ENCODE peak calls at places on chromosome 1, in nine cellular contexts. I, R, H, C, X, J, W, E and S are unnamed samples.

GRCh38 chr1:66251521-66251920 is 282.4 kb upstream of the SGIP1 start:
- DNase-seq in I (no peak), R (no peak), H (peak), C (no peak), X (no peak), J (no peak), W (no peak), E (no peak), S (no peak)

GRCh38 chr1:183227963-183228649 is 42.0 kb downstream of the LAMC2 start:
- DNase-seq in I (no peak), R (no peak), H (peak), C (peak), X (peak), J (no peak), W (peak), E (peak), S (peak)

GRCh38 chr1:63758805-63759204 is 15.0 kb upstream of the ROR1 start:
- DNase-seq in I (no peak), R (no peak), H (no peak), C (no peak), X (no peak), J (no peak), W (no peak), E (no peak), S (peak)

GRCh38 chr1:40594187-40594531 is 62.7 kb downstream of the ZNF684 start:
- DNase-seq in I (no peak), R (no peak), H (no peak), C (no peak), X (no peak), J (no peak), W (no peak), E (no peak), S (no peak)

GRCh38 chr1:170010443-170010842 is 64.1 kb downstream of the KIFAP3 start:
- DNase-seq in I (no peak), R (no peak), H (peak), C (peak), X (peak), J (no peak), W (no peak), E (peak), S (peak)

GRCh38 chr1:110152133-110152785 is 2.0 kb downstream of the SLC6A17 start:
- DNase-seq in I (no peak), R (no peak), H (no peak), C (peak), X (peak), J (no peak), W (no peak), E (no peak), S (no peak)

GRCh38 chr1:18693256-18694098 is 62.8 kb downstream of the PAX7 start:
- DNase-seq in I (no peak), R (no peak), H (no peak), C (no peak), X (no peak), J (no peak), W (no peak), E (no peak), S (no peak)

GRCh38 chr1:180935326-180936109 is 22.8 kb downstream of the KIAA1614 start:
- DNase-seq in I (no peak), R (no peak), H (peak), C (no peak), X (no peak), J (no peak), W (no peak), E (no peak), S (peak)

GRCh38 chr1:183023146-183023600 is at the start of gene LAMC1:
- DNase-seq in I (no peak), R (peak), H (peak), C (peak), X (peak), J (no peak), W (peak), E (peak), S (peak)

GRCh38 chr1:43545686-43546387 is 15.2 kb downstream of the PTPRF start:
- DNase-seq in I (peak), R (no peak), H (peak), C (peak), X (peak), J (no peak), W (peak), E (peak), S (peak)

GRCh38 chr1:22289251-22289995 is 146.5 kb upstream of the WNT4 start:
- DNase-seq in I (no peak), R (no peak), H (no peak), C (no peak), X (no peak), J (no peak), W (no peak), E (no peak), S (no peak)

GRCh38 chr1:153652795-153653507 is 5.6 kb upstream of the SNAPIN start:
- DNase-seq in I (no peak), R (no peak), H (no peak), C (peak), X (no peak), J (no peak), W (no peak), E (no peak), S (no peak)

GRCh38 chr1:202126426-202126825 is 3.7 kb downstream of the GPR37L1 start:
- DNase-seq in I (no peak), R (no peak), H (no peak), C (no peak), X (no peak), J (no peak), W (no peak), E (no peak), S (no peak)

GRCh38 chr1:41319106-41319755 is 42.0 kb upstream of the FOXO6 start:
- DNase-seq in I (no peak), R (no peak), H (no peak), C (no peak), X (no peak), J (no peak), W (no peak), E (no peak), S (no peak)

GRCh38 chr1:55580845-55581332 is 365.7 kb upstream of the USP24 start:
- DNase-seq in I (no peak), R (peak), H (no peak), C (peak), X (peak), J (no peak), W (no peak), E (no peak), S (no peak)

GRCh38 chr1:20981903-20982695 is 194.6 kb downstream of the EIF4G3 start:
- DNase-seq in I (no peak), R (no peak), H (no peak), C (peak), X (peak), J (no peak), W (no peak), E (no peak), S (no peak)

GRCh38 chr1:8976896-8977295 is 31.2 kb downstream of the CA6 start:
- DNase-seq in I (no peak), R (no peak), H (no peak), C (no peak), X (no peak), J (no peak), W (no peak), E (no peak), S (peak)

GRCh38 chr1:109399326-109399957 is 1.7 kb upstream of the SORT1 start:
- DNase-seq in I (no peak), R (peak), H (peak), C (peak), X (peak), J (no peak), W (no peak), E (no peak), S (no peak)

GRCh38 chr1:201423655-201424610 is 2.4 kb upstream of the TNNI1 start:
- DNase-seq in I (peak), R (no peak), H (peak), C (no peak), X (no peak), J (no peak), W (no peak), E (no peak), S (no peak)

GRCh38 chr1:245489838-245490237 is 335.1 kb downstream of the KIF26B start:
- DNase-seq in I (no peak), R (no peak), H (no peak), C (no peak), X (no peak), J (no peak), W (no peak), E (no peak), S (no peak)

GRCh38 chr1:203628185-203628996 is 1.8 kb downstream of the ATP2B4 start:
- DNase-seq in I (no peak), R (no peak), H (peak), C (peak), X (no peak), J (no peak), W (peak), E (peak), S (peak)

GRCh38 chr1:38783659-38784229 is 75.8 kb downstream of the RRAGC start:
- DNase-seq in I (no peak), R (no peak), H (no peak), C (no peak), X (no peak), J (no peak), W (no peak), E (no peak), S (no peak)

GRCh38 chr1:207910678-207911354 is at the start of gene CD34:
- DNase-seq in I (no peak), R (no peak), H (no peak), C (peak), X (no peak), J (no peak), W (peak), E (peak), S (no peak)

GRCh38 chr1:221726331-221726692 is 15.6 kb downstream of the DUSP10 start:
- DNase-seq in I (no peak), R (no peak), H (no peak), C (no peak), X (no peak), J (no peak), W (no peak), E (no peak), S (no peak)

GRCh38 chr1:213987876-213988638 is at the start of gene PROX1:
- DNase-seq in I (peak), R (peak), H (peak), C (peak), X (peak), J (no peak), W (peak), E (peak), S (peak)

GRCh38 chr1:37808369-37809319 is 636 bp upstream of the YRDC start:
- DNase-seq in I (peak), R (no peak), H (peak), C (peak), X (peak), J (no peak), W (peak), E (peak), S (peak)

GRCh38 chr1:54142146-54142900 is 10.5 kb downstream of the CDCP2 start:
- DNase-seq in I (no peak), R (no peak), H (no peak), C (no peak), X (no peak), J (no peak), W (no peak), E (no peak), S (no peak)

GRCh38 chr1:15046487-15047165 is 106.9 kb upstream of the TMEM51 start:
- DNase-seq in I (peak), R (peak), H (peak), C (peak), X (peak), J (no peak), W (peak), E (peak), S (peak)

GRCh38 chr1:245396615-245397014 is 241.8 kb downstream of the KIF26B start:
- DNase-seq in I (no peak), R (no peak), H (no peak), C (peak), X (no peak), J (no peak), W (no peak), E (no peak), S (no peak)

GRCh38 chr1:196214866-196215265 is 393.4 kb downstream of the KCNT2 start:
- DNase-seq in I (no peak), R (no peak), H (no peak), C (no peak), X (no peak), J (no peak), W (no peak), E (no peak), S (no peak)

DNA sequence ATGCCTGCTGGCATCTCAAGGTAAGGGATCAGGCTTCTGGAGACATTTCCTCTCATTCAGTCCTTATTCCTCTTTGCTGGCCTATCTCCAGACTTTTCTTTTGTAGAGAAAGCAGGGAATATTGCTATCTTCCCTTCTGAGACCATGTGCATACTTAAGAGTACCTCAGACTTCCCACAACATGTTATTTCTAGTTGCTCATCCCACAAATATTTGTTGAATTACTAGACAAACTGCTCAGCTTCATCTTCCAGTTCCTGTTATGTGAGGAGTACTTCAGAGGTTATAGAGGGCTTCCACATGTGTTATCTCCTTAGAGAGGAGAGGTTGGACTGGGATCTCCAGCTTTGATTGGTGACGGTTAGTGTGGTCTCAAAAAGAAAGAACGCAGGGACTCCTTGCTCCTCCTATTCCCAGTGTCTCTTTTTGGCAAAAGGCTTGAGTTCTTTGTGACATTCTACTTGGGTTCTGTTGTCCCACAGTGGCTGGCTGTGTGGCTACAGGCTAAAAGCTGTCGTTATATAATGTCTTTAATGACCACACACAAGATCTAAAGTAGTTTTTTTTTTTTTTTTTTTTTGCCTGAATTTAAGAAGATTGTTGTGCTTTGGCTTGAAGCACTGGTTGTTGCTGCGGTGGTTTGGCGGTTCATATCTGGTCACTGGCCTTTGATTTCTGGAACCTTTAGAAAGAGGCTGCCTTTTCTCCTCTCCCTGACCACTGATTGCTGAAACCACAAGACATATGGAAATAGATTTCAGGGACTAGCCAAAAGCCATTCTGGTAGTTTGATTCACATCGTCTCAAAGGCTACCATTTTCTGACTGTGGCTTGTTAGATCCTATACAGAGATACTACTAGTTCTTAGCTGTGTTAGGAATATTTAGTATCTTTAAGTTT is 78.7 kb downstream of the FGGY start:
- DNase-seq in I (no peak), R (peak), H (no peak), C (peak), X (peak), J (no peak), W (no peak), E (no peak), S (no peak)
- H3K4me3 ChIP-seq in I (no peak), R (no peak), H (no peak), C (peak), X (no peak), J (no peak), W (no peak), E (no peak), S (no peak)

DNA sequence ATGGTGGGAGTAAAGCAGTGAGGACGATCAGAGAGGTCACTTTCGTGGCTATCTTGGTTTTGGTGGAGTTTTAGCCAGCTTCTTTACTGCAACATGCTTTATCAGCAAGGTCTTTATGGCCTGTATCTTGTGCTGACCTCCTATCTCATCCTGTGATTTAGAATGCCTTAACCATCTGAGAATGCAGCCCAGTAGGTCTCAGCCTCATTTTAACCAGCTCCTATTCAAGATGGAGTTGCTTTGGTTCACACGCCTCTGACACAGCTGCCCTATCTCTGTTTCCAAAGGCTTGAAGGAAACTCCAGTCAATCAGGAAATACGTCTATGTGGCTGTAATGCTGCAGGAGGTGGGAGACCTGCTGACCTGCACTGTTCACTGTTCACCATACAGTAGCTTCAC is 146.1 kb upstream of the POGK start:
- DNase-seq in I (no peak), R (no peak), H (no peak), C (no peak), X (no peak), J (no peak), W (no peak), E (no peak), S (no peak)
- H3K27ac ChIP-seq in I (no peak), R (no peak), H (no peak), C (no peak), X (no peak), J (no peak), W (no peak), E (no peak), S (no peak)

GRCh38 chr1:158836038-158836437 is 4.9 kb downstream of the MNDA start:
- DNase-seq in I (no peak), R (no peak), H (no peak), C (no peak), X (no peak), J (no peak), W (no peak), E (no peak), S (no peak)

GRCh38 chr1:158830904-158831507 is at the start of gene MNDA:
- DNase-seq in I (no peak), R (no peak), H (no peak), C (no peak), X (no peak), J (no peak), W (no peak), E (no peak), S (no peak)

GRCh38 chr1:158830074-158830677 is 975 bp upstream of the MNDA start:
- DNase-seq in I (no peak), R (no peak), H (no peak), C (no peak), X (no peak), J (no peak), W (no peak), E (no peak), S (no peak)

GRCh38 chr1:158838660-158839059 is 7.5 kb downstream of the MNDA start:
- DNase-seq in I (no peak), R (no peak), H (peak), C (no peak), X (no peak), J (no peak), W (no peak), E (no peak), S (no peak)

GRCh38 chr1:158833269-158833668 is 2.1 kb downstream of the MNDA start:
- DNase-seq in I (no peak), R (no peak), H (peak), C (no peak), X (no peak), J (no peak), W (no peak), E (no peak), S (no peak)
- H3K4me3 ChIP-seq in I (no peak), R (no peak), H (no peak), C (no peak), X (no peak), J (no peak), W (no peak), E (no peak), S (no peak)

GRCh38 chr1:50700226-50701020 is 259.6 kb downstream of the FAF1 start:
- DNase-seq in I (no peak), R (no peak), H (no peak), C (no peak), X (no peak), J (no peak), W (no peak), E (no peak), S (no peak)

GRCh38 chr1:50697440-50698421 is 262.3 kb downstream of the FAF1 start:
- DNase-seq in I (no peak), R (peak), H (no peak), C (peak), X (no peak), J (no peak), W (no peak), E (no peak), S (no peak)

GRCh38 chr1:50701706-50702317 is 258.3 kb downstream of the FAF1 start:
- DNase-seq in I (no peak), R (no peak), H (no peak), C (no peak), X (no peak), J (no peak), W (no peak), E (no peak), S (no peak)

GRCh38 chr1:50702395-50702794 is 257.7 kb downstream of the FAF1 start:
- DNase-seq in I (no peak), R (no peak), H (no peak), C (no peak), X (no peak), J (no peak), W (no peak), E (no peak), S (no peak)

DNA sequence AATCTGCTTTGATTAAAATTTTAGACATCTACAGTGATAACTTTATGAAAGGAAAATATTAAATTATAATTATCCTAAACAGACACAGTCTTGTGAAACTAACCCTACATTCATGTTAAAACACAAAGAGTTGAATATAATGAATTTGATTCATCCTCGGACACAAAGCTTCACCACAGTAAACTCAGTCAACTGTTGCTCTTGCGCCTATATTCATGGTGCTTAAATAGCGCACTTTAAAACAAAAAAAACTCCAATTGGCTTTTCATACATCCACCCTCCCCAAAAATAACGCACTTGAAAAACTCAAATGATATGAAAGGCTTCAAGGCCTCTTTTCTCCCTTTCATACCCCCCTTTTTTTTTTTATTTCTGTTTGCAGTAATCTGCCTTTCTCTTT is 260.3 kb downstream of the FAF1 start:
- DNase-seq in I (no peak), R (no peak), H (no peak), C (no peak), X (no peak), J (no peak), W (no peak), E (no peak), S (no peak)
- H3K27ac ChIP-seq in I (peak), R (no peak), H (no peak), C (no peak), X (no peak), J (no peak), W (no peak), E (no peak), S (no peak)

GRCh38 chr1:2229032-2229920 is 1.2 kb downstream of the SKI start:
- DNase-seq in I (peak), R (no peak), H (no peak), C (peak), X (peak), J (no peak), W (peak), E (peak), S (peak)

GRCh38 chr1:2230781-2231666 is 2.9 kb downstream of the SKI start:
- DNase-seq in I (peak), R (no peak), H (no peak), C (peak), X (no peak), J (peak), W (no peak), E (peak), S (peak)

GRCh38 chr1:2231667-2232254 is 3.6 kb downstream of the SKI start:
- DNase-seq in I (peak), R (no peak), H (no peak), C (peak), X (peak), J (peak), W (peak), E (peak), S (peak)

GRCh38 chr1:2228684-2229031 is 539 bp downstream of the SKI start:
- DNase-seq in I (no peak), R (no peak), H (no peak), C (peak), X (peak), J (no peak), W (peak), E (no peak), S (no peak)

GRCh38 chr1:2229921-2230700 is 2.0 kb downstream of the SKI start:
- DNase-seq in I (peak), R (no peak), H (no peak), C (peak), X (peak), J (no peak), W (peak), E (peak), S (no peak)
- H3K4me3 ChIP-seq in I (peak), R (peak), H (no peak), C (peak), X (peak), J (peak), W (peak), E (peak), S (peak)